ENCODE peak calls at places on chromosomes 11 and 22, in four cellular contexts. One of them, this sample, is unnamed.

GRCh38 chr11:23021287-23021863 is 161.1 kb upstream of the CCDC179 start:
- DNase-seq in WTC11: peak
- DNase-seq in HepG2: peak
- DNase-seq in K562: peak
- DNase-seq in this sample: peak

GRCh38 chr11:36510567-36511020 is 522 bp upstream of the TRAF6 start:
- DNase-seq in WTC11: no peak
- DNase-seq in HepG2: no peak
- DNase-seq in K562: no peak
- DNase-seq in this sample: no peak

GRCh38 chr22:23289851-23290724 is 109.8 kb downstream of the BCR start:
- DNase-seq in WTC11: peak
- DNase-seq in HepG2: peak
- DNase-seq in K562: peak
- DNase-seq in this sample: peak

GRCh38 chr11:6481924-6482275 is 599 bp downstream of the TIMM10B start:
- DNase-seq in WTC11: no peak
- DNase-seq in HepG2: no peak
- DNase-seq in K562: no peak
- DNase-seq in this sample: no peak

GRCh38 chr11:14058061-14058460 is 95.5 kb downstream of the SPON1 start:
- DNase-seq in WTC11: no peak
- DNase-seq in HepG2: no peak
- DNase-seq in K562: no peak
- DNase-seq in this sample: no peak

GRCh38 chr11:45974806-45975205 is 52.4 kb downstream of the LARGE2 start:
- DNase-seq in WTC11: no peak
- DNase-seq in HepG2: no peak
- DNase-seq in K562: no peak
- DNase-seq in this sample: no peak

GRCh38 chr11:46309669-46310288 is 32.3 kb downstream of the CREB3L1 start:
- DNase-seq in WTC11: no peak
- DNase-seq in HepG2: no peak
- DNase-seq in K562: peak
- DNase-seq in this sample: no peak

GRCh38 chr11:107259826-107260225 is 197.8 kb downstream of the CWF19L2 start:
- DNase-seq in WTC11: no peak
- DNase-seq in HepG2: no peak
- DNase-seq in K562: no peak
- DNase-seq in this sample: no peak

GRCh38 chr11:18132341-18132740 is at the start of gene MRGPRX3:
- DNase-seq in WTC11: no peak
- DNase-seq in HepG2: no peak
- DNase-seq in K562: no peak
- DNase-seq in this sample: no peak

DNA sequence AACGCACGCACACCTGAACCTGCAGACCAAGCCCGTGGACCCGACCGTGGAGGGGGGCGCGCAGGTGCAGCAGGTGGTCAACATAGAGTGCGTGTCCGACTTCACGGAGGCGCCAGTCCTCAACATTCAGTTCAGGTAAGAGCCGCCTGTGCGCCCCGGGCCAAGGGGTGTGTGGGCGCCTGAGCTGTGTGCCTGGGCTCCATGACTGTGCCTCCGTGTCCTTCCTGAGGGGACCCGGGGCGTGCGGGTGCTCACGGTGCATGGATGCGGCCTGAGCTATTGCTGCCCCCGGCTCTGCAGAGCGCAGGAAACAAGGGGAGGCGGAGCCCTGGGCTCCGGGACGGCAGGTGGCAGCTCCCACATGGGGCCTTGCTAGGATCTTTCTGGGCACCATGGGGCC is 28.5 kb downstream of the MUC6 start:
- DNase-seq in WTC11: no peak
- DNase-seq in HepG2: no peak
- DNase-seq in K562: no peak
- DNase-seq in this sample: no peak
- TF ChIP-seq ELF4 in WTC11: no peak
- TF ChIP-seq ELF4 in HepG2: no peak
- TF ChIP-seq ELF4 in K562: no peak
- TF ChIP-seq ELF4 in this sample: no peak

GRCh38 chr11:37718431-37718999 is 1120.5 kb upstream of the RAG2 start:
- DNase-seq in WTC11: no peak
- DNase-seq in HepG2: no peak
- DNase-seq in K562: no peak
- DNase-seq in this sample: no peak

GRCh38 chr11:37721485-37721884 is 1123.4 kb upstream of the RAG2 start:
- DNase-seq in WTC11: no peak
- DNase-seq in HepG2: no peak
- DNase-seq in K562: no peak
- DNase-seq in this sample: no peak

DNA sequence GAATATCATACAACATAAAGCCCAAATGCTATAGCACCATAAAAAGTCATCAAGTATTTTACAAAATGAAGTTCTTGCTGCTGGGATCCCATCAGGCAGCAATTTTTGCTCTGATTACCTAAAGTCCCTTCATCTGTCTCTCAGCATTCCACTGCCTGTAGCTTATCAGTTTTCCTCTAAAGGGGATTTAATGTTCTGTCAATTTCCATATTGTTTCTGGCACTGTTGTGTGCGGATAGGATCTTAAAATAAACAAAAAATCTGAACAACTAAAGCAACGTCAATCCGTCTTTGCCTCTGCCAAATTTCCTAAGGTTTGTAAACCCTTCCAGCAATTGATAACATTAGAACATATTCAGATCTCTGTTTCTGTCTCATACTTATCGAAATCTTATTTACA is 1126.3 kb upstream of the RAG2 start:
- DNase-seq in WTC11: no peak
- DNase-seq in HepG2: no peak
- DNase-seq in K562: no peak
- DNase-seq in this sample: no peak
- TF ChIP-seq ELF4 in WTC11: no peak
- TF ChIP-seq ELF4 in HepG2: no peak
- TF ChIP-seq ELF4 in K562: no peak
- TF ChIP-seq ELF4 in this sample: no peak

GRCh38 chr11:78920329-78920728 is 345.7 kb upstream of the NARS2 start:
- DNase-seq in WTC11: no peak
- DNase-seq in HepG2: no peak
- DNase-seq in K562: no peak
- DNase-seq in this sample: no peak

GRCh38 chr11:78926633-78927347 is 352.1 kb upstream of the NARS2 start:
- DNase-seq in WTC11: no peak
- DNase-seq in HepG2: no peak
- DNase-seq in K562: no peak
- DNase-seq in this sample: no peak

GRCh38 chr11:78921517-78921916 is 346.9 kb upstream of the NARS2 start:
- DNase-seq in WTC11: no peak
- DNase-seq in HepG2: no peak
- DNase-seq in K562: no peak
- DNase-seq in this sample: no peak

GRCh38 chr11:78927511-78927910 is 352.8 kb upstream of the NARS2 start:
- DNase-seq in WTC11: no peak
- DNase-seq in HepG2: no peak
- DNase-seq in K562: no peak
- DNase-seq in this sample: no peak

DNA sequence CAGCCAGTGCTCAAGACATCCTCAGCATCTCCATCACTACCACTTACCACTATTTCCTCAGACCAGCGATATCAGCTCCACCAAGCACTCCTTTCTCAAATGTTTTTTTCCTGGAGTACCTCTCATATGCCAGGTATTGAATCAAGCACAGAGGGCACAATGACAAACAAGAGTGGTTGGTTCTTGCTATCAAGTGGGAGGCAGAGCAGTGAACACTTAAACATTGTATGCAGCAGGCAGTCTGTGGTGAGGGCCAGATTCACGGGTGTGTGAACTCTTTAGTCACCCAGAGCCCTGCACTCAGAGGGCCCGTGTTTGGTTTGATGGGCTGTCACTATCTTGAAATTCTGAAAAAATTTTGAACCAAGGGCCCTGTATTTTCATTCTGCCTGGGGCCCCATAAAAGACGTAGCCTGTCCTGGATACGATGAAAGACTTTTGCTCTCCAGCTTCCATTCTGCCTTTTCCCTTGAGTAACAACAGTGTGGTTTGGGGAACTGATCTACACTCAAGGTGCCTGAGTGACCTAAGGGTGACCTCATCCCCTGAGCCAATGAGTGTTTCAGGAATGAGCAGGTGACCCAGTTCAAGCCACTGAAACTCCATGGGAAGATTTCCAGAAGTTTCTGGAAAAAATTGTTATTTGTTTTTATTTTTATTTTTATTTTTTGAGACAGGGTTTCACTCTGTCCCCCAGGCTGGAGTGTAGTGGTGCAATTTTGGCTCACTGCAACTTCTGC is 348.4 kb upstream of the NARS2 start:
- DNase-seq in WTC11: no peak
- DNase-seq in HepG2: no peak
- DNase-seq in K562: no peak
- DNase-seq in this sample: no peak
- TF ChIP-seq ELF4 in WTC11: no peak
- TF ChIP-seq ELF4 in HepG2: no peak
- TF ChIP-seq ELF4 in K562: no peak
- TF ChIP-seq ELF4 in this sample: no peak

GRCh38 chr11:128236506-128237498 is 350.6 kb downstream of the ETS1 start:
- DNase-seq in WTC11: no peak
- DNase-seq in HepG2: no peak
- DNase-seq in K562: no peak
- DNase-seq in this sample: no peak
- TF ChIP-seq ELF4 in WTC11: no peak
- TF ChIP-seq ELF4 in HepG2: no peak
- TF ChIP-seq ELF4 in K562: no peak
- TF ChIP-seq ELF4 in this sample: no peak

GRCh38 chr11:12183827-12184620 is 73.6 kb downstream of the MICAL2 start:
- DNase-seq in WTC11: no peak
- DNase-seq in HepG2: no peak
- DNase-seq in K562: no peak
- DNase-seq in this sample: no peak

GRCh38 chr11:12185106-12185690 is 74.8 kb downstream of the MICAL2 start:
- DNase-seq in WTC11: no peak
- DNase-seq in HepG2: no peak
- DNase-seq in K562: no peak
- DNase-seq in this sample: no peak

GRCh38 chr11:12182650-12183511 is 72.5 kb downstream of the MICAL2 start:
- DNase-seq in WTC11: no peak
- DNase-seq in HepG2: peak
- DNase-seq in K562: peak
- DNase-seq in this sample: no peak

GRCh38 chr11:12185914-12186313 is 75.5 kb downstream of the MICAL2 start:
- DNase-seq in WTC11: no peak
- DNase-seq in HepG2: no peak
- DNase-seq in K562: no peak
- DNase-seq in this sample: no peak

GRCh38 chr11:12184696-12185095 is 74.3 kb downstream of the MICAL2 start:
- DNase-seq in WTC11: no peak
- DNase-seq in HepG2: no peak
- DNase-seq in K562: no peak
- DNase-seq in this sample: no peak
- TF ChIP-seq ELF4 in WTC11: no peak
- TF ChIP-seq ELF4 in HepG2: no peak
- TF ChIP-seq ELF4 in K562: no peak
- TF ChIP-seq ELF4 in this sample: no peak

DNA sequence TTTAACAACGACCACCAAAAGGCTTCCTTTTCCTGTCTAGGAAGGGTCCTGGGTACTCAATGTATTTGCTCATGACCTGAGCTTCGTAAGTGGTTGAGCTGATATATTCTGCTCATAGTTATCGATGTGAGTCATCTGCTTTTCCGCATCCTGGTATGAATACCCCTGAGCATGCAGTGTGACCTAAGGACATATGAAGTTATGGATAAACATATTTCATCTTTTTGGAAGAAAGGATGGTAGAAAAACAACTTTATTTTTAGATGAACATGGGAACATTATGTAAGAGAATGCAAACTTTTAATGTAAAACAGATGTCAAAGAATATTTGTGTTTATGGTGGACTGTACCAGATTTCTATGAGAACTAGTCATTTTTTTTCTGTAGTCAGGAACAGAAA is 28.4 kb downstream of the TRPC6 start:
- DNase-seq in WTC11: no peak
- DNase-seq in HepG2: no peak
- DNase-seq in K562: no peak
- DNase-seq in this sample: no peak
- TF ChIP-seq ELF4 in WTC11: no peak
- TF ChIP-seq ELF4 in HepG2: no peak
- TF ChIP-seq ELF4 in K562: no peak
- TF ChIP-seq ELF4 in this sample: no peak

GRCh38 chr11:43639920-43640319 is 40.6 kb upstream of the HSD17B12 start:
- DNase-seq in WTC11: no peak
- DNase-seq in HepG2: no peak
- DNase-seq in K562: no peak
- DNase-seq in this sample: no peak
- TF ChIP-seq ELF4 in WTC11: no peak
- TF ChIP-seq ELF4 in HepG2: no peak
- TF ChIP-seq ELF4 in K562: no peak
- TF ChIP-seq ELF4 in this sample: no peak

This sample was measured in HEK293T.